ENCODE peak calls at places on chromosomes 6 and 20, in five cellular contexts. One of them, this sample, is unnamed.
A peak's percentile ranks its signal among the peaks of the same experiment; 100 is the strongest.

GRCh38 chr6:39790772-39791171 is 1.4 kb upstream of the DAAM2 start:
- DNase-seq in ascending aorta: no peak
- DNase-seq in H9: no peak
- DNase-seq in GM13976: no peak
- DNase-seq in upper lobe of right lung: no peak
- DNase-seq in this sample: no peak

GRCh38 chr6:165117121-165117520 is 192.3 kb downstream of the C6orf118 start:
- DNase-seq in ascending aorta: no peak
- DNase-seq in upper lobe of right lung: no peak
- DNase-seq in GM13976: no peak
- DNase-seq in H9: no peak
- DNase-seq in this sample: no peak

GRCh38 chr6:134035823-134036296 is 16.6 kb downstream of the SLC2A12 start:
- DNase-seq in H9: no peak
- DNase-seq in GM13976: no peak
- DNase-seq in ascending aorta: no peak
- DNase-seq in upper lobe of right lung: no peak
- DNase-seq in this sample: no peak

GRCh38 chr6:163748036-163748435 is 333.5 kb downstream of the QKI start:
- DNase-seq in ascending aorta: no peak
- DNase-seq in H9: no peak
- DNase-seq in upper lobe of right lung: no peak
- DNase-seq in GM13976: no peak
- DNase-seq in this sample: no peak

GRCh38 chr6:122389704-122390103 is 9.7 kb upstream of the HSF2 start:
- DNase-seq in GM13976: no peak
- DNase-seq in upper lobe of right lung: no peak
- DNase-seq in H9: no peak
- DNase-seq in ascending aorta: no peak
- DNase-seq in this sample: no peak

GRCh38 chr6:28124350-28124970 is at the start of gene ZSCAN16:
- DNase-seq in upper lobe of right lung: peak; percentile 92
- DNase-seq in ascending aorta: no peak
- DNase-seq in GM13976: peak; percentile 76
- DNase-seq in H9: peak; percentile 91
- DNase-seq in this sample: peak; percentile 83

GRCh38 chr6:45637611-45638257 is 260.0 kb upstream of the SUPT3H start:
- DNase-seq in upper lobe of right lung: no peak
- DNase-seq in GM13976: no peak
- DNase-seq in H9: no peak
- DNase-seq in ascending aorta: no peak
- DNase-seq in this sample: no peak

GRCh38 chr6:89145962-89146747 is at the start of gene PM20D2:
- DNase-seq in upper lobe of right lung: peak; percentile 87
- DNase-seq in ascending aorta: no peak
- DNase-seq in GM13976: peak; percentile 86
- DNase-seq in H9: peak; percentile 72
- DNase-seq in this sample: peak; percentile 75

GRCh38 chr6:38739532-38739931 is 24.4 kb downstream of the DNAH8 start:
- DNase-seq in ascending aorta: no peak
- DNase-seq in H9: no peak
- DNase-seq in GM13976: no peak
- DNase-seq in upper lobe of right lung: no peak
- DNase-seq in this sample: no peak

GRCh38 chr6:151689499-151690201 is 117.8 kb upstream of the ESR1 start:
- DNase-seq in ascending aorta: no peak
- DNase-seq in upper lobe of right lung: no peak
- DNase-seq in H9: no peak
- DNase-seq in GM13976: no peak
- DNase-seq in this sample: no peak

GRCh38 chr20:40563296-40563950 is 125.6 kb downstream of the MAFB start:
- DNase-seq in GM13976: no peak
- DNase-seq in upper lobe of right lung: peak; percentile 86
- DNase-seq in ascending aorta: no peak
- DNase-seq in H9: no peak
- DNase-seq in this sample: no peak

GRCh38 chr6:82917346-82918064 is 148.1 kb downstream of the UBE3D start:
- DNase-seq in ascending aorta: no peak
- DNase-seq in GM13976: no peak
- DNase-seq in H9: no peak
- DNase-seq in upper lobe of right lung: no peak
- DNase-seq in this sample: no peak

GRCh38 chr20:17823382-17824144 is 123.8 kb downstream of the BANF2 start:
- DNase-seq in GM13976: no peak
- DNase-seq in H9: no peak
- DNase-seq in upper lobe of right lung: no peak
- DNase-seq in ascending aorta: no peak
- DNase-seq in this sample: no peak

GRCh38 chr20:56676001-56676400 is 46.9 kb downstream of the TFAP2C start:
- DNase-seq in upper lobe of right lung: no peak
- DNase-seq in GM13976: no peak
- DNase-seq in H9: no peak
- DNase-seq in ascending aorta: no peak
- DNase-seq in this sample: no peak

GRCh38 chr6:31883699-31884098 is 4.9 kb upstream of the SLC44A4 start:
- DNase-seq in GM13976: no peak
- DNase-seq in upper lobe of right lung: no peak
- DNase-seq in H9: no peak
- DNase-seq in ascending aorta: no peak
- DNase-seq in this sample: no peak

GRCh38 chr6:3911614-3912336 is 62.6 kb downstream of the FAM50B start:
- DNase-seq in upper lobe of right lung: no peak
- DNase-seq in ascending aorta: peak; percentile 27
- DNase-seq in H9: peak; percentile 9
- DNase-seq in GM13976: no peak
- DNase-seq in this sample: no peak

GRCh38 chr6:127589135-127589534 is 12.2 kb downstream of the C6orf58 start:
- DNase-seq in H9: no peak
- DNase-seq in ascending aorta: no peak
- DNase-seq in GM13976: no peak
- DNase-seq in upper lobe of right lung: no peak
- DNase-seq in this sample: no peak

GRCh38 chr20:40592891-40593290 is 96.1 kb downstream of the MAFB start:
- DNase-seq in H9: no peak
- DNase-seq in GM13976: no peak
- DNase-seq in ascending aorta: no peak
- DNase-seq in upper lobe of right lung: no peak
- DNase-seq in this sample: no peak

DNA sequence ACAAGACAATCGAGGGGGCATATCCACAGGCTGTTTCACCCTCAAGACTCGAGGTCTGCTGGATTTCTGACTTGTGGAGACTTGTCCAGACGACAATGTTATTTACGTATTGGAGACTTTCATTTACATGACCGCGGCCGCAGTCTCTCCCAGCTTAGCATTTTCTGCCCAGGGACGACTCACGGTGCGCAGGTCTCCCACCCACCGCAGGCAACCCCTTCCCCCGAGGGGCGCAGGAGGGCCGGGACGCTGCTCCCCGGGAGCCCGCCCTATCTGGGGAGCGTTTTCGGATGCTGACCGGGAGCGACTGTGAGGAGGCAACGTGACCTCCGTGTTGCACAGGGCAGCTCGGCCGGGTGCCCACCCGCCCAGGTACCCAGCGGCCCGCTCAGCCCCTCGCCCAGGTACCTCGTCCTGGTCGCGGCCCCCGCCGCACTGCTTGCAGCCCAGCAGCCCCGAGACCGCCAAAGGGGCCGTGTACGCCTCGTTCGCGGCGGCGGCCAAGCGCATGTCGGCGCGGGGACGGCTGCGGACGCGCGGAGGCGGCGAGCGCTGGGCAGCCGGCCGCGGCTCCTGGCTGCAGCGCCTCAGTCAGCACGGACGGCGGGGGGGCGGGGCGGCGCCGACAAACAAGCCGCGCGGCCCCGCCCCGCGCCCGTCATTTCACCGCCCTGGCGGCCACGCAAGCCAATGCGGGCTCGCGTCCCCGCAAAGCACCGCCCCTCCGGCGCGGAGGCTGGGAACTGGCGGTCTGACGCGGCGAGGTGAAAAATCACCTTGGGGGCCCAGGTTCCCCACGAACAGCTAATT is 85.5 kb downstream of the SESN1 start:
- DNase-seq in H9: peak; percentile 90
- DNase-seq in ascending aorta: peak; percentile 62
- DNase-seq in GM13976: peak; percentile 88
- DNase-seq in upper lobe of right lung: peak; percentile 98
- DNase-seq in this sample: peak; percentile 97
- TF ChIP-seq CTCF in H9: no peak
- TF ChIP-seq CTCF in ascending aorta: no peak
- TF ChIP-seq CTCF in GM13976: no peak
- TF ChIP-seq CTCF in upper lobe of right lung: peak; percentile 19
- TF ChIP-seq CTCF in this sample: no peak

DNA sequence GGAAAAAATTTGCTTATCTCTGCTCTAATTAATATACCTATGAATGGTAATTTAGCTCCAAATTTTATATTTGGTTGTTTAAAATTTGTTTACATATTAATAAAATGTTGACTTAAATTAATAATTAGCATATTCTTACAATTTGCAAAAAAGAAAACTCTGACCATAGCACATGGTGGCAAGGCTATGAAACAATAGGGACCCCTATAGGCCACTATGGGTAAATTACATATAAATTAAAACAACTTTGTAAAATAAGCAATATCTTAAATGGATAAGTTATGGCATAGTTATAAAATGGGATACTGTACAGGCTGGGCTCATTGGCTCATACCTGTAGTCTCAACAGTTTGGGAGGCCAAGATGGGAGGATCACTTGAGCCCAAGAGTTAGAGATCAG is 76.0 kb downstream of the MKKS start:
- DNase-seq in H9: no peak
- DNase-seq in GM13976: no peak
- DNase-seq in upper lobe of right lung: no peak
- DNase-seq in ascending aorta: no peak
- DNase-seq in this sample: no peak
- TF ChIP-seq CTCF in H9: peak; percentile 79
- TF ChIP-seq CTCF in GM13976: no peak
- TF ChIP-seq CTCF in upper lobe of right lung: peak; percentile 24
- TF ChIP-seq CTCF in ascending aorta: peak; percentile 25
- TF ChIP-seq CTCF in this sample: peak; percentile 18

GRCh38 chr6:13278184-13278583 is 50.2 kb downstream of the TBC1D7 start:
- DNase-seq in H9: peak; percentile 71
- DNase-seq in upper lobe of right lung: no peak
- DNase-seq in ascending aorta: no peak
- DNase-seq in GM13976: no peak
- DNase-seq in this sample: peak; percentile 36
- TF ChIP-seq CTCF in H9: peak; percentile 75
- TF ChIP-seq CTCF in upper lobe of right lung: peak; percentile 7
- TF ChIP-seq CTCF in ascending aorta: no peak
- TF ChIP-seq CTCF in GM13976: no peak
- TF ChIP-seq CTCF in this sample: peak; percentile 40

DNA sequence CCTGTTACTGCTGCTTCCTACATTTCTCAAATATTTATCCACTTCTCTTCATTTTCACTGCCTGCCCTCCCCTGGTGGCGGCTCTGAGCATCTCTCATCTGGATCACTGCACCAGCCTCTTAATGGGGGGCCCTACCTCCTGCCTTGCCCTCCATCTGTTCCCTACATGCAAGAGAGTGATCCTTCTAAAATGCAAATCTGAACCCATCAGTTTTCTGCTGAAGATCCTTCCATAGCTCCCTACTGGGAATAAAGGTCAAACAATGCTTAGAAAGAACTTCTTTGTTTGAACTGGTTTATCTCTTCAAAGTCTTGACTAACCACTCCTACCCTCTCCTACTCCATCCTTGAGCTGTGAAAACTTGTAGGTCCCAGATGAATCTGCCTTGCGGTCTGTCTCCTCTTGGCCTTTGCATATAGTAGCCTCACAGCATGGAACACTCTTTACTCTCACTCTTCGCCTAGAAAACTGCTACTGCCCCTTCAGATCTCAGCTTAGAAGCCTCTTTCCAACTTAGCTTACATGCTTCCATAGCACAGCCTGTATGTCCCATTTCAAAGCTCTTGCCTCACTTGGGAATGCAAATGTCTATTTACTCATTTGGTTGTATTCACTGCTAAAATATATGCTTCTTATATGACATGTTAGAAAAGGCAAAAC is 119.3 kb downstream of the QRSL1 start:
- DNase-seq in GM13976: no peak
- DNase-seq in H9: peak; percentile 48
- DNase-seq in upper lobe of right lung: no peak
- DNase-seq in ascending aorta: no peak
- DNase-seq in this sample: no peak
- TF ChIP-seq CTCF in GM13976: no peak
- TF ChIP-seq CTCF in H9: peak; percentile 77
- TF ChIP-seq CTCF in upper lobe of right lung: no peak
- TF ChIP-seq CTCF in ascending aorta: no peak
- TF ChIP-seq CTCF in this sample: peak; percentile 15

This sample was measured in nephron progenitor cell.